ENCODE peak calls at places on chromosomes 6 and 20, in nine cellular contexts. One of them, this sample, is unnamed.
A peak's percentile ranks its signal among the peaks of the same experiment; 100 is the strongest.

GRCh38 chr6:105596284-105596755 is 193.4 kb upstream of the PREP start:
- DNase-seq in H54: no peak
- DNase-seq in ecto neural progenitor cell: no peak
- DNase-seq in lung microvascular endothelial cell: peak; percentile 90
- DNase-seq in mucosa of gallbladder: no peak
- DNase-seq in SIG-M5: no peak
- DNase-seq in mucosa of descending colon: no peak
- DNase-seq in ELR: peak; percentile 98
- DNase-seq in fibroblast of lung: peak; percentile 99
- DNase-seq in this sample: no peak

GRCh38 chr6:3887150-3887700 is 38.1 kb downstream of the FAM50B start:
- DNase-seq in H54: no peak
- DNase-seq in ecto neural progenitor cell: no peak
- DNase-seq in lung microvascular endothelial cell: peak; percentile 71
- DNase-seq in mucosa of gallbladder: no peak
- DNase-seq in SIG-M5: no peak
- DNase-seq in mucosa of descending colon: no peak
- DNase-seq in ELR: peak; percentile 57
- DNase-seq in fibroblast of lung: peak; percentile 36
- DNase-seq in this sample: no peak

GRCh38 chr6:164078551-164079274 is 664.2 kb downstream of the QKI start:
- DNase-seq in H54: no peak
- DNase-seq in ecto neural progenitor cell: no peak
- DNase-seq in lung microvascular endothelial cell: no peak
- DNase-seq in mucosa of gallbladder: no peak
- DNase-seq in SIG-M5: no peak
- DNase-seq in mucosa of descending colon: no peak
- DNase-seq in ELR: no peak
- DNase-seq in fibroblast of lung: no peak
- DNase-seq in this sample: no peak

GRCh38 chr6:4346659-4347333 is 211.4 kb upstream of the ECI2 start:
- DNase-seq in H54: no peak
- DNase-seq in ecto neural progenitor cell: peak; percentile 42
- DNase-seq in lung microvascular endothelial cell: no peak
- DNase-seq in mucosa of gallbladder: no peak
- DNase-seq in SIG-M5: no peak
- DNase-seq in mucosa of descending colon: no peak
- DNase-seq in ELR: no peak
- DNase-seq in fibroblast of lung: peak; percentile 39
- DNase-seq in this sample: no peak

GRCh38 chr6:49205526-49205925 is 257.5 kb downstream of the MMUT start:
- DNase-seq in H54: no peak
- DNase-seq in ecto neural progenitor cell: no peak
- DNase-seq in lung microvascular endothelial cell: no peak
- DNase-seq in mucosa of gallbladder: no peak
- DNase-seq in SIG-M5: no peak
- DNase-seq in mucosa of descending colon: no peak
- DNase-seq in ELR: no peak
- DNase-seq in fibroblast of lung: no peak
- DNase-seq in this sample: no peak

GRCh38 chr6:46648869-46649488 is 3.6 kb downstream of the CYP39A1 start:
- DNase-seq in H54: no peak
- DNase-seq in ecto neural progenitor cell: no peak
- DNase-seq in lung microvascular endothelial cell: no peak
- DNase-seq in mucosa of gallbladder: no peak
- DNase-seq in SIG-M5: no peak
- DNase-seq in mucosa of descending colon: no peak
- DNase-seq in ELR: peak; percentile 46
- DNase-seq in fibroblast of lung: no peak
- DNase-seq in this sample: no peak

GRCh38 chr20:20593447-20594170 is 118.8 kb downstream of the RALGAPA2 start:
- DNase-seq in H54: peak; percentile 24
- DNase-seq in ecto neural progenitor cell: peak; percentile 62
- DNase-seq in lung microvascular endothelial cell: peak; percentile 37
- DNase-seq in mucosa of gallbladder: no peak
- DNase-seq in SIG-M5: no peak
- DNase-seq in mucosa of descending colon: no peak
- DNase-seq in ELR: peak; percentile 63
- DNase-seq in fibroblast of lung: peak; percentile 48
- DNase-seq in this sample: no peak

GRCh38 chr20:51953731-51954340 is 151.5 kb upstream of the SALL4 start:
- DNase-seq in H54: no peak
- DNase-seq in ecto neural progenitor cell: no peak
- DNase-seq in lung microvascular endothelial cell: no peak
- DNase-seq in mucosa of gallbladder: no peak
- DNase-seq in SIG-M5: no peak
- DNase-seq in mucosa of descending colon: no peak
- DNase-seq in ELR: no peak
- DNase-seq in fibroblast of lung: no peak
- DNase-seq in this sample: no peak

GRCh38 chr20:8424010-8424409 is 291.9 kb downstream of the PLCB1 start:
- DNase-seq in H54: no peak
- DNase-seq in ecto neural progenitor cell: no peak
- DNase-seq in lung microvascular endothelial cell: no peak
- DNase-seq in mucosa of gallbladder: no peak
- DNase-seq in SIG-M5: no peak
- DNase-seq in mucosa of descending colon: no peak
- DNase-seq in ELR: peak; percentile 68
- DNase-seq in fibroblast of lung: peak; percentile 84
- DNase-seq in this sample: no peak

GRCh38 chr6:169323221-169323620 is 69.6 kb upstream of the THBS2 start:
- DNase-seq in H54: no peak
- DNase-seq in ecto neural progenitor cell: no peak
- DNase-seq in lung microvascular endothelial cell: no peak
- DNase-seq in mucosa of gallbladder: no peak
- DNase-seq in SIG-M5: no peak
- DNase-seq in mucosa of descending colon: no peak
- DNase-seq in ELR: no peak
- DNase-seq in fibroblast of lung: no peak
- DNase-seq in this sample: no peak

GRCh38 chr6:16146527-16146955 is 17.7 kb downstream of the MYLIP start:
- DNase-seq in H54: no peak
- DNase-seq in ecto neural progenitor cell: no peak
- DNase-seq in lung microvascular endothelial cell: peak; percentile 59
- DNase-seq in mucosa of gallbladder: peak; percentile 45
- DNase-seq in SIG-M5: no peak
- DNase-seq in mucosa of descending colon: no peak
- DNase-seq in ELR: no peak
- DNase-seq in fibroblast of lung: peak; percentile 51
- DNase-seq in this sample: no peak

GRCh38 chr6:71393471-71393870 is 104.9 kb downstream of the OGFRL1 start:
- DNase-seq in H54: no peak
- DNase-seq in ecto neural progenitor cell: no peak
- DNase-seq in lung microvascular endothelial cell: peak; percentile 93
- DNase-seq in mucosa of gallbladder: no peak
- DNase-seq in SIG-M5: no peak
- DNase-seq in mucosa of descending colon: no peak
- DNase-seq in ELR: peak; percentile 74
- DNase-seq in fibroblast of lung: no peak
- DNase-seq in this sample: no peak

GRCh38 chr20:34099675-34100074 is 12.4 kb downstream of the EIF2S2 start:
- DNase-seq in H54: no peak
- DNase-seq in ecto neural progenitor cell: no peak
- DNase-seq in lung microvascular endothelial cell: no peak
- DNase-seq in mucosa of gallbladder: no peak
- DNase-seq in SIG-M5: no peak
- DNase-seq in mucosa of descending colon: no peak
- DNase-seq in ELR: no peak
- DNase-seq in fibroblast of lung: no peak
- DNase-seq in this sample: no peak

GRCh38 chr6:14612016-14612415 is 494.4 kb downstream of the CD83 start:
- DNase-seq in H54: peak; percentile 18
- DNase-seq in ecto neural progenitor cell: no peak
- DNase-seq in lung microvascular endothelial cell: peak; percentile 6
- DNase-seq in mucosa of gallbladder: no peak
- DNase-seq in SIG-M5: no peak
- DNase-seq in mucosa of descending colon: no peak
- DNase-seq in ELR: peak; percentile 73
- DNase-seq in fibroblast of lung: peak; percentile 42
- DNase-seq in this sample: no peak

GRCh38 chr6:74551896-74552295 is 654.0 kb downstream of the COL12A1 start:
- DNase-seq in H54: no peak
- DNase-seq in ecto neural progenitor cell: no peak
- DNase-seq in lung microvascular endothelial cell: no peak
- DNase-seq in mucosa of gallbladder: no peak
- DNase-seq in SIG-M5: no peak
- DNase-seq in mucosa of descending colon: no peak
- DNase-seq in ELR: no peak
- DNase-seq in fibroblast of lung: peak; percentile 61
- DNase-seq in this sample: no peak

GRCh38 chr6:11007715-11008608 is 36.1 kb downstream of the ELOVL2 start:
- DNase-seq in H54: no peak
- DNase-seq in ecto neural progenitor cell: no peak
- DNase-seq in lung microvascular endothelial cell: peak; percentile 15
- DNase-seq in mucosa of gallbladder: no peak
- DNase-seq in SIG-M5: no peak
- DNase-seq in mucosa of descending colon: no peak
- DNase-seq in ELR: peak; percentile 79
- DNase-seq in fibroblast of lung: peak; percentile 80
- DNase-seq in this sample: no peak

GRCh38 chr6:169527306-169527705 is 174.5 kb downstream of the WDR27 start:
- DNase-seq in H54: no peak
- DNase-seq in ecto neural progenitor cell: no peak
- DNase-seq in lung microvascular endothelial cell: no peak
- DNase-seq in mucosa of gallbladder: no peak
- DNase-seq in SIG-M5: no peak
- DNase-seq in mucosa of descending colon: no peak
- DNase-seq in ELR: peak; percentile 23
- DNase-seq in fibroblast of lung: peak; percentile 46
- DNase-seq in this sample: no peak

GRCh38 chr20:33393609-33394008 is 7.7 kb downstream of the CDK5RAP1 start:
- DNase-seq in H54: no peak
- DNase-seq in ecto neural progenitor cell: no peak
- DNase-seq in lung microvascular endothelial cell: no peak
- DNase-seq in mucosa of gallbladder: no peak
- DNase-seq in SIG-M5: no peak
- DNase-seq in mucosa of descending colon: no peak
- DNase-seq in ELR: no peak
- DNase-seq in fibroblast of lung: no peak
- DNase-seq in this sample: no peak

This sample was measured in NCI-H2107.